ENCODE peak calls at places on chromosomes 2 and 18, in ten cellular contexts. U, N, C, X, B, F, O, Q, P and L are unnamed samples.

GRCh38 chr2:150425121-150425559 is 62.3 kb downstream of the RND3 start:
- DNase-seq in U (no peak), B (no peak), P (no peak), N (no peak), O (no peak), C (no peak), X (no peak), Q (no peak), F (no peak), L (no peak)

GRCh38 chr2:25030702-25031101 is 11.2 kb upstream of the EFR3B start:
- DNase-seq in X (no peak), N (no peak), O (no peak), Q (no peak), P (no peak), C (no peak), B (no peak), F (no peak), U (no peak), L (peak)

GRCh38 chr2:173196080-173196479 is 120.4 kb downstream of the MAP3K20 start:
- DNase-seq in O (no peak), F (no peak), Q (no peak), B (no peak), P (no peak), N (no peak), U (no peak), X (no peak), C (no peak), L (no peak)

GRCh38 chr2:74694281-74694680 is 40.2 kb downstream of the SEMA4F start:
- DNase-seq in O (no peak), X (no peak), U (no peak), C (no peak), P (peak), Q (no peak), N (no peak), B (no peak), F (no peak), L (peak)

GRCh38 chr2:128367601-128368359 is 49.1 kb upstream of the HS6ST1 start:
- DNase-seq in N (no peak), Q (no peak), C (no peak), B (no peak), U (no peak), X (no peak), O (no peak), F (no peak), P (peak), L (no peak)

GRCh38 chr2:236600892-236601291 is 31.3 kb downstream of the ACKR3 start:
- DNase-seq in P (no peak), F (peak), Q (no peak), N (no peak), X (no peak), O (no peak), U (no peak), C (no peak), B (no peak), L (no peak)

GRCh38 chr2:88133875-88134274 is 6.0 kb upstream of the FABP1 start:
- DNase-seq in O (no peak), Q (no peak), F (no peak), C (no peak), X (no peak), P (no peak), N (no peak), B (no peak), U (no peak), L (no peak)

GRCh38 chr2:234290671-234291070 is 206.2 kb downstream of the ARL4C start:
- DNase-seq in X (no peak), P (peak), F (no peak), B (no peak), Q (peak), C (no peak), U (no peak), O (peak), N (peak), L (peak)

GRCh38 chr2:126857502-126857901 is 41.2 kb upstream of the TEX51 start:
- DNase-seq in C (no peak), B (no peak), X (no peak), Q (no peak), U (no peak), O (no peak), F (no peak), N (no peak), P (no peak), L (no peak)

GRCh38 chr2:65622951-65623525 is 190.6 kb upstream of the SPRED2 start:
- DNase-seq in F (no peak), O (no peak), X (no peak), B (no peak), P (no peak), N (no peak), U (no peak), C (no peak), Q (no peak), L (no peak)

GRCh38 chr2:181456660-181457120 is 496 bp upstream of the ITGA4 start:
- DNase-seq in O (peak), X (peak), F (no peak), U (no peak), Q (peak), C (peak), P (peak), N (peak), B (peak), L (peak)

GRCh38 chr2:233245406-233245805 is 6.1 kb upstream of the ATG16L1 start:
- DNase-seq in F (no peak), C (no peak), B (no peak), Q (no peak), O (no peak), U (no peak), P (no peak), X (no peak), N (no peak), L (no peak)

GRCh38 chr2:227805578-227805977 is 8.1 kb upstream of the CCL20 start:
- DNase-seq in C (peak), X (no peak), U (no peak), P (peak), N (no peak), Q (peak), F (no peak), B (no peak), O (no peak), L (peak)

GRCh38 chr2:233845301-233846060 is 8.9 kb downstream of the HJURP start:
- DNase-seq in U (no peak), F (no peak), P (peak), C (no peak), N (no peak), B (no peak), X (no peak), O (no peak), Q (no peak), L (peak)

GRCh38 chr18:22344908-22345670 is 72.6 kb downstream of the CTAGE1 start:
- DNase-seq in O (no peak), P (no peak), U (no peak), B (no peak), F (no peak), Q (no peak), C (peak), X (no peak), N (no peak), L (no peak)

GRCh38 chr2:59490192-59490591 is 1063.3 kb downstream of the BCL11A start:
- DNase-seq in B (no peak), C (no peak), Q (no peak), U (no peak), X (no peak), F (no peak), O (no peak), N (no peak), P (no peak), L (no peak)

GRCh38 chr2:172102159-172102857 is 392 bp downstream of the DLX2 start:
- DNase-seq in P (no peak), F (peak), X (no peak), N (no peak), Q (no peak), U (peak), C (no peak), B (no peak), O (no peak), L (peak)

GRCh38 chr18:66582151-66582550 is 21.7 kb downstream of the CDH19 start:
- DNase-seq in X (no peak), C (no peak), O (no peak), F (no peak), N (no peak), B (no peak), U (no peak), Q (no peak), P (no peak), L (no peak)

GRCh38 chr2:111975053-111975552 is 76.7 kb downstream of the MERTK start:
- DNase-seq in B (no peak), O (no peak), Q (no peak), P (peak), C (peak), U (no peak), N (no peak), F (peak), X (no peak), L (no peak)

GRCh38 chr2:96768083-96768561 is 7.4 kb downstream of the CNNM4 start:
- DNase-seq in C (no peak), B (no peak), U (no peak), X (no peak), P (peak), F (no peak), N (peak), Q (no peak), O (no peak), L (no peak)

GRCh38 chr2:168993538-168993937 is 37.6 kb downstream of the ABCB11 start:
- DNase-seq in Q (no peak), O (no peak), N (no peak), X (no peak), U (no peak), B (no peak), F (no peak), P (no peak), C (no peak), L (no peak)

GRCh38 chr2:239143858-239144712 is 256.7 kb downstream of the HDAC4 start:
- DNase-seq in X (no peak), Q (peak), P (no peak), N (peak), O (no peak), B (peak), C (peak), U (peak), F (no peak), L (peak)

GRCh38 chr18:73409242-73409641 is 541.5 kb upstream of the NETO1 start:
- DNase-seq in X (no peak), P (no peak), C (peak), F (no peak), O (no peak), B (no peak), Q (no peak), N (no peak), U (no peak), L (no peak)

GRCh38 chr2:150413890-150414289 is 73.6 kb downstream of the RND3 start:
- DNase-seq in P (no peak), C (no peak), Q (no peak), N (no peak), U (no peak), X (no peak), F (no peak), B (no peak), O (no peak), L (peak)

GRCh38 chr2:100260712-100261620 is 61.3 kb downstream of the LONRF2 start:
- DNase-seq in N (peak), X (no peak), F (peak), P (peak), C (peak), B (peak), O (no peak), U (peak), Q (no peak), L (peak)

GRCh38 chr18:37499008-37499407 is 66.6 kb downstream of the CELF4 start:
- DNase-seq in O (no peak), N (no peak), C (no peak), B (no peak), P (no peak), F (no peak), U (no peak), X (no peak), Q (no peak), L (no peak)

GRCh38 chr18:25798026-25798537 is 292.3 kb downstream of the SS18 start:
- DNase-seq in C (no peak), U (no peak), Q (no peak), O (no peak), B (no peak), P (no peak), X (no peak), F (no peak), N (no peak), L (no peak)